ENCODE peak calls at places on chromosome 18, in seven cellular contexts. One of them, this sample, is unnamed.

GRCh38 chr18:2536493-2536892 is 34.8 kb downstream of the METTL4 start:
- DNase-seq in endothelial cell: no peak
- DNase-seq in NCI-H2081: no peak
- DNase-seq in stimulated activated CD8-positive, alpha-beta memory T cell treated with anti-CD3 and anti-CD28 coated beads, Interleukin-15, amount 100 ng/mL, for 24 hours: no peak
- DNase-seq in upper lobe of right lung: no peak
- DNase-seq in A549: peak; percentile 47
- DNase-seq in ecto neural progenitor cell: no peak
- DNase-seq in this sample: no peak

GRCh38 chr18:11320981-11321380 is 171.6 kb upstream of the PIEZO2 start:
- DNase-seq in stimulated activated CD8-positive, alpha-beta memory T cell treated with anti-CD3 and anti-CD28 coated beads, Interleukin-15, amount 100 ng/mL, for 24 hours: no peak
- DNase-seq in endothelial cell: no peak
- DNase-seq in A549: no peak
- DNase-seq in NCI-H2081: no peak
- DNase-seq in ecto neural progenitor cell: no peak
- DNase-seq in upper lobe of right lung: no peak
- DNase-seq in this sample: no peak

GRCh38 chr18:5515007-5515744 is 28.6 kb downstream of the EPB41L3 start:
- DNase-seq in NCI-H2081: no peak
- DNase-seq in ecto neural progenitor cell: no peak
- DNase-seq in A549: no peak
- DNase-seq in stimulated activated CD8-positive, alpha-beta memory T cell treated with anti-CD3 and anti-CD28 coated beads, Interleukin-15, amount 100 ng/mL, for 24 hours: no peak
- DNase-seq in endothelial cell: no peak
- DNase-seq in upper lobe of right lung: no peak
- DNase-seq in this sample: no peak

GRCh38 chr18:14927701-14928100 is 179.7 kb downstream of the ANKRD30B start:
- DNase-seq in A549: no peak
- DNase-seq in stimulated activated CD8-positive, alpha-beta memory T cell treated with anti-CD3 and anti-CD28 coated beads, Interleukin-15, amount 100 ng/mL, for 24 hours: no peak
- DNase-seq in endothelial cell: no peak
- DNase-seq in NCI-H2081: no peak
- DNase-seq in upper lobe of right lung: no peak
- DNase-seq in ecto neural progenitor cell: no peak
- DNase-seq in this sample: no peak

GRCh38 chr18:26322892-26323653 is 96.8 kb downstream of the TAF4B start:
- DNase-seq in stimulated activated CD8-positive, alpha-beta memory T cell treated with anti-CD3 and anti-CD28 coated beads, Interleukin-15, amount 100 ng/mL, for 24 hours: no peak
- DNase-seq in endothelial cell: no peak
- DNase-seq in ecto neural progenitor cell: no peak
- DNase-seq in A549: no peak
- DNase-seq in upper lobe of right lung: no peak
- DNase-seq in NCI-H2081: no peak
- DNase-seq in this sample: no peak

GRCh38 chr18:36419913-36420531 is 122.5 kb downstream of the FHOD3 start:
- DNase-seq in upper lobe of right lung: no peak
- DNase-seq in ecto neural progenitor cell: no peak
- DNase-seq in endothelial cell: no peak
- DNase-seq in stimulated activated CD8-positive, alpha-beta memory T cell treated with anti-CD3 and anti-CD28 coated beads, Interleukin-15, amount 100 ng/mL, for 24 hours: no peak
- DNase-seq in NCI-H2081: no peak
- DNase-seq in A549: peak; percentile 39
- DNase-seq in this sample: no peak

GRCh38 chr18:23779696-23780303 is 90.5 kb downstream of the LAMA3 start:
- DNase-seq in endothelial cell: no peak
- DNase-seq in A549: peak; percentile 56
- DNase-seq in upper lobe of right lung: no peak
- DNase-seq in NCI-H2081: no peak
- DNase-seq in ecto neural progenitor cell: no peak
- DNase-seq in stimulated activated CD8-positive, alpha-beta memory T cell treated with anti-CD3 and anti-CD28 coated beads, Interleukin-15, amount 100 ng/mL, for 24 hours: no peak
- DNase-seq in this sample: no peak

GRCh38 chr18:11658989-11659388 is 30.1 kb upstream of the GNAL start:
- DNase-seq in endothelial cell: no peak
- DNase-seq in stimulated activated CD8-positive, alpha-beta memory T cell treated with anti-CD3 and anti-CD28 coated beads, Interleukin-15, amount 100 ng/mL, for 24 hours: no peak
- DNase-seq in NCI-H2081: no peak
- DNase-seq in ecto neural progenitor cell: no peak
- DNase-seq in upper lobe of right lung: peak; percentile 67
- DNase-seq in A549: no peak
- DNase-seq in this sample: no peak

GRCh38 chr18:79470547-79470946 is 74.8 kb downstream of the NFATC1 start:
- DNase-seq in upper lobe of right lung: no peak
- DNase-seq in endothelial cell: no peak
- DNase-seq in NCI-H2081: no peak
- DNase-seq in A549: no peak
- DNase-seq in ecto neural progenitor cell: no peak
- DNase-seq in stimulated activated CD8-positive, alpha-beta memory T cell treated with anti-CD3 and anti-CD28 coated beads, Interleukin-15, amount 100 ng/mL, for 24 hours: no peak
- DNase-seq in this sample: no peak

GRCh38 chr18:59024829-59025228 is 114.9 kb upstream of the SEC11C start:
- DNase-seq in stimulated activated CD8-positive, alpha-beta memory T cell treated with anti-CD3 and anti-CD28 coated beads, Interleukin-15, amount 100 ng/mL, for 24 hours: no peak
- DNase-seq in endothelial cell: no peak
- DNase-seq in ecto neural progenitor cell: no peak
- DNase-seq in A549: no peak
- DNase-seq in upper lobe of right lung: no peak
- DNase-seq in NCI-H2081: no peak
- DNase-seq in this sample: no peak

GRCh38 chr18:54357082-54357659 is 487 bp downstream of the STARD6 start:
- DNase-seq in NCI-H2081: peak; percentile 51
- DNase-seq in stimulated activated CD8-positive, alpha-beta memory T cell treated with anti-CD3 and anti-CD28 coated beads, Interleukin-15, amount 100 ng/mL, for 24 hours: no peak
- DNase-seq in endothelial cell: no peak
- DNase-seq in upper lobe of right lung: no peak
- DNase-seq in ecto neural progenitor cell: no peak
- DNase-seq in A549: no peak
- DNase-seq in this sample: no peak

GRCh38 chr18:36702398-36703010 is 126.3 kb downstream of the TPGS2 start:
- DNase-seq in stimulated activated CD8-positive, alpha-beta memory T cell treated with anti-CD3 and anti-CD28 coated beads, Interleukin-15, amount 100 ng/mL, for 24 hours: no peak
- DNase-seq in ecto neural progenitor cell: no peak
- DNase-seq in endothelial cell: no peak
- DNase-seq in NCI-H2081: no peak
- DNase-seq in upper lobe of right lung: no peak
- DNase-seq in A549: no peak
- DNase-seq in this sample: no peak

GRCh38 chr18:5600376-5601071 is 56.7 kb upstream of the EPB41L3 start:
- DNase-seq in endothelial cell: no peak
- DNase-seq in NCI-H2081: peak; percentile 18
- DNase-seq in upper lobe of right lung: no peak
- DNase-seq in stimulated activated CD8-positive, alpha-beta memory T cell treated with anti-CD3 and anti-CD28 coated beads, Interleukin-15, amount 100 ng/mL, for 24 hours: no peak
- DNase-seq in A549: no peak
- DNase-seq in ecto neural progenitor cell: no peak
- DNase-seq in this sample: no peak

GRCh38 chr18:54923339-54923956 is 35.8 kb downstream of the CCDC68 start:
- DNase-seq in ecto neural progenitor cell: no peak
- DNase-seq in upper lobe of right lung: peak; percentile 69
- DNase-seq in endothelial cell: no peak
- DNase-seq in stimulated activated CD8-positive, alpha-beta memory T cell treated with anti-CD3 and anti-CD28 coated beads, Interleukin-15, amount 100 ng/mL, for 24 hours: no peak
- DNase-seq in A549: no peak
- DNase-seq in NCI-H2081: no peak
- DNase-seq in this sample: no peak

GRCh38 chr18:73365018-73365417 is 497.2 kb upstream of the NETO1 start:
- DNase-seq in NCI-H2081: no peak
- DNase-seq in stimulated activated CD8-positive, alpha-beta memory T cell treated with anti-CD3 and anti-CD28 coated beads, Interleukin-15, amount 100 ng/mL, for 24 hours: no peak
- DNase-seq in upper lobe of right lung: no peak
- DNase-seq in A549: no peak
- DNase-seq in endothelial cell: no peak
- DNase-seq in ecto neural progenitor cell: no peak
- DNase-seq in this sample: no peak

GRCh38 chr18:49073431-49073830 is 122.7 kb upstream of the SMAD7 start:
- DNase-seq in upper lobe of right lung: no peak
- DNase-seq in endothelial cell: no peak
- DNase-seq in stimulated activated CD8-positive, alpha-beta memory T cell treated with anti-CD3 and anti-CD28 coated beads, Interleukin-15, amount 100 ng/mL, for 24 hours: no peak
- DNase-seq in ecto neural progenitor cell: no peak
- DNase-seq in A549: no peak
- DNase-seq in NCI-H2081: no peak
- DNase-seq in this sample: no peak

GRCh38 chr18:31042068-31042390 is 513 bp downstream of the DSC3 start:
- DNase-seq in A549: no peak
- DNase-seq in upper lobe of right lung: no peak
- DNase-seq in NCI-H2081: no peak
- DNase-seq in endothelial cell: no peak
- DNase-seq in ecto neural progenitor cell: no peak
- DNase-seq in stimulated activated CD8-positive, alpha-beta memory T cell treated with anti-CD3 and anti-CD28 coated beads, Interleukin-15, amount 100 ng/mL, for 24 hours: no peak
- DNase-seq in this sample: no peak

GRCh38 chr18:2926528-2926927 is 79.7 kb downstream of the EMILIN2 start:
- DNase-seq in endothelial cell: no peak
- DNase-seq in upper lobe of right lung: no peak
- DNase-seq in ecto neural progenitor cell: no peak
- DNase-seq in stimulated activated CD8-positive, alpha-beta memory T cell treated with anti-CD3 and anti-CD28 coated beads, Interleukin-15, amount 100 ng/mL, for 24 hours: no peak
- DNase-seq in A549: no peak
- DNase-seq in NCI-H2081: no peak
- DNase-seq in this sample: no peak

GRCh38 chr18:26425148-26425531 is 123.2 kb downstream of the KCTD1 start:
- DNase-seq in stimulated activated CD8-positive, alpha-beta memory T cell treated with anti-CD3 and anti-CD28 coated beads, Interleukin-15, amount 100 ng/mL, for 24 hours: no peak
- DNase-seq in endothelial cell: no peak
- DNase-seq in NCI-H2081: no peak
- DNase-seq in upper lobe of right lung: no peak
- DNase-seq in A549: no peak
- DNase-seq in ecto neural progenitor cell: no peak
- DNase-seq in this sample: no peak

GRCh38 chr18:5197032-5197434 is at the start of gene AKAIN1:
- DNase-seq in stimulated activated CD8-positive, alpha-beta memory T cell treated with anti-CD3 and anti-CD28 coated beads, Interleukin-15, amount 100 ng/mL, for 24 hours: no peak
- DNase-seq in ecto neural progenitor cell: peak; percentile 88
- DNase-seq in upper lobe of right lung: peak; percentile 66
- DNase-seq in NCI-H2081: peak; percentile 26
- DNase-seq in A549: no peak
- DNase-seq in endothelial cell: peak; percentile 76
- DNase-seq in this sample: no peak

GRCh38 chr18:28690100-28690499 is 513.2 kb upstream of the CDH2 start:
- DNase-seq in A549: no peak
- DNase-seq in NCI-H2081: no peak
- DNase-seq in upper lobe of right lung: no peak
- DNase-seq in ecto neural progenitor cell: no peak
- DNase-seq in endothelial cell: no peak
- DNase-seq in stimulated activated CD8-positive, alpha-beta memory T cell treated with anti-CD3 and anti-CD28 coated beads, Interleukin-15, amount 100 ng/mL, for 24 hours: no peak
- DNase-seq in this sample: no peak

GRCh38 chr18:40258298-40258697 is 1696.7 kb upstream of the PIK3C3 start:
- DNase-seq in stimulated activated CD8-positive, alpha-beta memory T cell treated with anti-CD3 and anti-CD28 coated beads, Interleukin-15, amount 100 ng/mL, for 24 hours: no peak
- DNase-seq in endothelial cell: no peak
- DNase-seq in ecto neural progenitor cell: no peak
- DNase-seq in NCI-H2081: no peak
- DNase-seq in A549: no peak
- DNase-seq in upper lobe of right lung: no peak
- DNase-seq in this sample: no peak

GRCh38 chr18:34121157-34121807 is 103.4 kb downstream of the NOL4 start:
- DNase-seq in ecto neural progenitor cell: no peak
- DNase-seq in NCI-H2081: no peak
- DNase-seq in A549: no peak
- DNase-seq in upper lobe of right lung: no peak
- DNase-seq in endothelial cell: no peak
- DNase-seq in stimulated activated CD8-positive, alpha-beta memory T cell treated with anti-CD3 and anti-CD28 coated beads, Interleukin-15, amount 100 ng/mL, for 24 hours: no peak
- DNase-seq in this sample: no peak

GRCh38 chr18:3319399-3319798 is 57.5 kb downstream of the MYL12B start:
- DNase-seq in A549: no peak
- DNase-seq in stimulated activated CD8-positive, alpha-beta memory T cell treated with anti-CD3 and anti-CD28 coated beads, Interleukin-15, amount 100 ng/mL, for 24 hours: no peak
- DNase-seq in endothelial cell: no peak
- DNase-seq in upper lobe of right lung: no peak
- DNase-seq in ecto neural progenitor cell: no peak
- DNase-seq in NCI-H2081: no peak
- DNase-seq in this sample: no peak

GRCh38 chr18:68439672-68440071 is 275.2 kb downstream of the TMX3 start:
- DNase-seq in stimulated activated CD8-positive, alpha-beta memory T cell treated with anti-CD3 and anti-CD28 coated beads, Interleukin-15, amount 100 ng/mL, for 24 hours: no peak
- DNase-seq in NCI-H2081: no peak
- DNase-seq in ecto neural progenitor cell: no peak
- DNase-seq in upper lobe of right lung: no peak
- DNase-seq in A549: no peak
- DNase-seq in endothelial cell: no peak
- DNase-seq in this sample: no peak

GRCh38 chr18:45839415-45840395 is 14.2 kb downstream of the SIGLEC15 start:
- DNase-seq in upper lobe of right lung: no peak
- DNase-seq in stimulated activated CD8-positive, alpha-beta memory T cell treated with anti-CD3 and anti-CD28 coated beads, Interleukin-15, amount 100 ng/mL, for 24 hours: no peak
- DNase-seq in A549: peak; percentile 63
- DNase-seq in endothelial cell: peak; percentile 50
- DNase-seq in NCI-H2081: no peak
- DNase-seq in ecto neural progenitor cell: peak; percentile 48
- DNase-seq in this sample: no peak

GRCh38 chr18:41227993-41228392 is 727.0 kb upstream of the PIK3C3 start:
- DNase-seq in upper lobe of right lung: no peak
- DNase-seq in NCI-H2081: no peak
- DNase-seq in endothelial cell: no peak
- DNase-seq in A549: no peak
- DNase-seq in stimulated activated CD8-positive, alpha-beta memory T cell treated with anti-CD3 and anti-CD28 coated beads, Interleukin-15, amount 100 ng/mL, for 24 hours: no peak
- DNase-seq in ecto neural progenitor cell: no peak
- DNase-seq in this sample: no peak

GRCh38 chr18:13804305-13804704 is 19.6 kb upstream of the MC5R start:
- DNase-seq in endothelial cell: no peak
- DNase-seq in stimulated activated CD8-positive, alpha-beta memory T cell treated with anti-CD3 and anti-CD28 coated beads, Interleukin-15, amount 100 ng/mL, for 24 hours: no peak
- DNase-seq in A549: no peak
- DNase-seq in NCI-H2081: no peak
- DNase-seq in upper lobe of right lung: no peak
- DNase-seq in ecto neural progenitor cell: no peak
- DNase-seq in this sample: no peak

GRCh38 chr18:13265901-13266207 is 47.3 kb downstream of the LDLRAD4 start:
- DNase-seq in upper lobe of right lung: no peak
- DNase-seq in A549: no peak
- DNase-seq in ecto neural progenitor cell: no peak
- DNase-seq in NCI-H2081: no peak
- DNase-seq in stimulated activated CD8-positive, alpha-beta memory T cell treated with anti-CD3 and anti-CD28 coated beads, Interleukin-15, amount 100 ng/mL, for 24 hours: no peak
- DNase-seq in endothelial cell: no peak
- DNase-seq in this sample: no peak

GRCh38 chr18:3482258-3482657 is 32.3 kb downstream of the TGIF1 start:
- DNase-seq in upper lobe of right lung: no peak
- DNase-seq in NCI-H2081: no peak
- DNase-seq in ecto neural progenitor cell: no peak
- DNase-seq in stimulated activated CD8-positive, alpha-beta memory T cell treated with anti-CD3 and anti-CD28 coated beads, Interleukin-15, amount 100 ng/mL, for 24 hours: no peak
- DNase-seq in endothelial cell: no peak
- DNase-seq in A549: no peak
- DNase-seq in this sample: no peak

GRCh38 chr18:34697233-34697632 is 12.9 kb upstream of the DTNA start:
- DNase-seq in stimulated activated CD8-positive, alpha-beta memory T cell treated with anti-CD3 and anti-CD28 coated beads, Interleukin-15, amount 100 ng/mL, for 24 hours: no peak
- DNase-seq in A549: no peak
- DNase-seq in upper lobe of right lung: no peak
- DNase-seq in NCI-H2081: no peak
- DNase-seq in endothelial cell: no peak
- DNase-seq in ecto neural progenitor cell: no peak
- DNase-seq in this sample: no peak

GRCh38 chr18:42773870-42774269 is 341.6 kb downstream of the RIT2 start:
- DNase-seq in upper lobe of right lung: no peak
- DNase-seq in stimulated activated CD8-positive, alpha-beta memory T cell treated with anti-CD3 and anti-CD28 coated beads, Interleukin-15, amount 100 ng/mL, for 24 hours: no peak
- DNase-seq in ecto neural progenitor cell: no peak
- DNase-seq in endothelial cell: no peak
- DNase-seq in A549: no peak
- DNase-seq in NCI-H2081: no peak
- DNase-seq in this sample: no peak

GRCh38 chr18:7369006-7369405 is 138.1 kb downstream of the LRRC30 start:
- DNase-seq in NCI-H2081: no peak
- DNase-seq in stimulated activated CD8-positive, alpha-beta memory T cell treated with anti-CD3 and anti-CD28 coated beads, Interleukin-15, amount 100 ng/mL, for 24 hours: no peak
- DNase-seq in A549: no peak
- DNase-seq in upper lobe of right lung: no peak
- DNase-seq in ecto neural progenitor cell: no peak
- DNase-seq in endothelial cell: peak; percentile 43
- DNase-seq in this sample: no peak

GRCh38 chr18:73040247-73040646 is 172.5 kb upstream of the NETO1 start:
- DNase-seq in endothelial cell: no peak
- DNase-seq in NCI-H2081: no peak
- DNase-seq in ecto neural progenitor cell: no peak
- DNase-seq in upper lobe of right lung: no peak
- DNase-seq in stimulated activated CD8-positive, alpha-beta memory T cell treated with anti-CD3 and anti-CD28 coated beads, Interleukin-15, amount 100 ng/mL, for 24 hours: no peak
- DNase-seq in A549: peak; percentile 8
- DNase-seq in this sample: no peak

GRCh38 chr18:6428851-6429395 is 14.2 kb upstream of the L3MBTL4 start:
- DNase-seq in A549: no peak
- DNase-seq in ecto neural progenitor cell: no peak
- DNase-seq in endothelial cell: no peak
- DNase-seq in stimulated activated CD8-positive, alpha-beta memory T cell treated with anti-CD3 and anti-CD28 coated beads, Interleukin-15, amount 100 ng/mL, for 24 hours: no peak
- DNase-seq in NCI-H2081: no peak
- DNase-seq in upper lobe of right lung: no peak
- DNase-seq in this sample: no peak

GRCh38 chr18:23998018-23998417 is 16.5 kb upstream of the TTC39C start:
- DNase-seq in upper lobe of right lung: no peak
- DNase-seq in ecto neural progenitor cell: no peak
- DNase-seq in endothelial cell: no peak
- DNase-seq in stimulated activated CD8-positive, alpha-beta memory T cell treated with anti-CD3 and anti-CD28 coated beads, Interleukin-15, amount 100 ng/mL, for 24 hours: no peak
- DNase-seq in NCI-H2081: no peak
- DNase-seq in A549: no peak
- DNase-seq in this sample: no peak

GRCh38 chr18:34661464-34662087 is 48.5 kb upstream of the DTNA start:
- DNase-seq in ecto neural progenitor cell: no peak
- DNase-seq in endothelial cell: peak; percentile 13
- DNase-seq in A549: peak; percentile 29
- DNase-seq in upper lobe of right lung: no peak
- DNase-seq in NCI-H2081: peak; percentile 43
- DNase-seq in stimulated activated CD8-positive, alpha-beta memory T cell treated with anti-CD3 and anti-CD28 coated beads, Interleukin-15, amount 100 ng/mL, for 24 hours: no peak
- DNase-seq in this sample: no peak